ENCODE peak calls at places on chromosomes 13 and 19, in nine cellular contexts. U is A549, X is skeletal muscle cell, R is mucosa of descending colon, B is pancreas, Q is cardiac muscle cell, N is spleen, E is IMR-90, J is DND-41. W is an unnamed sample.

GRCh38 chr19:14114854-14115253 is 2.7 kb downstream of the PRKACA start:
- DNase-seq in X (no peak), N (peak; percentile 91), Q (peak; percentile 44), U (peak; percentile 60), R (peak; percentile 75), E (no peak), J (peak; percentile 29), B (peak; percentile 61), W (peak; percentile 34)

GRCh38 chr13:30520571-30520970 is 54.8 kb upstream of the HMGB1 start:
- DNase-seq in R (no peak), J (no peak), X (peak; percentile 33), U (peak; percentile 20), E (peak; percentile 85), Q (no peak), B (no peak), N (no peak), W (peak; percentile 14)

GRCh38 chr19:14440049-14440448 is 6.9 kb downstream of the PKN1 start:
- DNase-seq in N (peak; percentile 99), U (no peak), Q (no peak), E (no peak), B (no peak), X (no peak), J (peak; percentile 92), R (peak; percentile 80), W (peak; percentile 16)

GRCh38 chr13:85441975-85442374 is 357.2 kb downstream of the SLITRK6 start:
- DNase-seq in E (no peak), X (no peak), R (no peak), J (no peak), U (no peak), B (no peak), N (no peak), Q (no peak), W (no peak)

GRCh38 chr13:30697177-30697953 is 38.0 kb upstream of the ALOX5AP start:
- DNase-seq in X (no peak), E (no peak), U (no peak), B (no peak), J (no peak), N (no peak), Q (no peak), R (no peak), W (no peak)

GRCh38 chr13:104301216-104301975 is 1235.2 kb upstream of the SLC10A2 start:
- DNase-seq in E (peak; percentile 29), J (no peak), B (no peak), Q (no peak), N (no peak), R (no peak), X (no peak), U (no peak), W (no peak)

GRCh38 chr19:2095338-2095938 is 688 bp downstream of the MOB3A start:
- DNase-seq in U (no peak), B (peak; percentile 69), N (peak; percentile 91), Q (no peak), R (peak; percentile 63), X (no peak), E (no peak), J (peak; percentile 65), W (no peak)

GRCh38 chr19:7098701-7099596 is 29.4 kb downstream of the ZNF557 start:
- DNase-seq in X (peak; percentile 62), Q (peak; percentile 96), U (peak; percentile 86), E (peak; percentile 87), N (peak; percentile 97), J (peak; percentile 91), B (peak; percentile 95), R (peak; percentile 97), W (peak; percentile 94)

GRCh38 chr19:35249848-35250711 is 1.3 kb downstream of the LSR start:
- DNase-seq in U (no peak), R (no peak), J (no peak), E (no peak), Q (no peak), X (no peak), B (no peak), N (peak; percentile 76), W (no peak)

GRCh38 chr19:2557093-2557440 is 81.1 kb downstream of the GADD45B start:
- DNase-seq in R (peak; percentile 14), B (no peak), U (no peak), E (no peak), X (no peak), N (no peak), Q (no peak), J (no peak), W (no peak)

GRCh38 chr13:34412817-34413365 is 529.2 kb upstream of the NBEA start:
- DNase-seq in B (no peak), X (no peak), J (no peak), U (peak; percentile 19), N (no peak), R (no peak), E (no peak), Q (no peak), W (no peak)

GRCh38 chr13:80448725-80449124 is 107.8 kb upstream of the SPRY2 start:
- DNase-seq in N (no peak), U (no peak), X (no peak), B (no peak), Q (no peak), R (no peak), J (no peak), E (no peak), W (no peak)

GRCh38 chr19:51018745-51019543 is 565 bp downstream of the KLK10 start:
- DNase-seq in E (no peak), B (no peak), Q (peak; percentile 44), N (no peak), U (no peak), X (no peak), J (no peak), R (no peak), W (no peak)

GRCh38 chr13:60627071-60627686 is 230.2 kb downstream of the TDRD3 start:
- DNase-seq in X (no peak), N (no peak), E (peak; percentile 3), U (peak; percentile 24), J (peak; percentile 48), Q (peak; percentile 73), B (no peak), R (no peak), W (peak; percentile 49)

GRCh38 chr19:49691243-49692101 is 556 bp downstream of the CPT1C start:
- DNase-seq in X (no peak), U (no peak), R (no peak), E (peak; percentile 70), B (peak; percentile 56), Q (peak; percentile 85), N (no peak), J (no peak), W (peak; percentile 68)
- H3K4me3 ChIP-seq in X (peak overlapping the region; percentile 55), U (no peak overlapping the region), R (no peak overlapping the region), E (peak overlapping the region; percentile 69), B (peak overlapping the region; percentile 58), Q (peak overlapping the region; percentile 25), N (peak overlapping the region; percentile 43), J (no peak overlapping the region), W (peak overlapping the region; percentile 50)

GRCh38 chr19:41705393-41706174 is 2.8 kb upstream of the CEACAM5 start:
- DNase-seq in X (no peak), N (no peak), U (peak; percentile 53), B (no peak), J (peak; percentile 55), Q (no peak), R (peak; percentile 71), E (no peak), W (peak; percentile 17)

GRCh38 chr19:41707871-41708371 is 505 bp upstream of the CEACAM5 start:
- DNase-seq in R (no peak), B (no peak), X (no peak), U (no peak), Q (no peak), N (no peak), E (no peak), J (no peak), W (no peak)

GRCh38 chr19:41707502-41707812 is 969 bp upstream of the CEACAM5 start:
- DNase-seq in R (peak; percentile 64), U (peak; percentile 49), J (no peak), Q (no peak), B (no peak), N (no peak), E (no peak), X (no peak), W (no peak)

GRCh38 chr19:41708481-41708880 is at the start of gene CEACAM5:
- DNase-seq in E (no peak), Q (no peak), R (peak; percentile 76), J (no peak), B (no peak), N (peak; percentile 51), X (no peak), U (no peak), W (no peak)

DNA sequence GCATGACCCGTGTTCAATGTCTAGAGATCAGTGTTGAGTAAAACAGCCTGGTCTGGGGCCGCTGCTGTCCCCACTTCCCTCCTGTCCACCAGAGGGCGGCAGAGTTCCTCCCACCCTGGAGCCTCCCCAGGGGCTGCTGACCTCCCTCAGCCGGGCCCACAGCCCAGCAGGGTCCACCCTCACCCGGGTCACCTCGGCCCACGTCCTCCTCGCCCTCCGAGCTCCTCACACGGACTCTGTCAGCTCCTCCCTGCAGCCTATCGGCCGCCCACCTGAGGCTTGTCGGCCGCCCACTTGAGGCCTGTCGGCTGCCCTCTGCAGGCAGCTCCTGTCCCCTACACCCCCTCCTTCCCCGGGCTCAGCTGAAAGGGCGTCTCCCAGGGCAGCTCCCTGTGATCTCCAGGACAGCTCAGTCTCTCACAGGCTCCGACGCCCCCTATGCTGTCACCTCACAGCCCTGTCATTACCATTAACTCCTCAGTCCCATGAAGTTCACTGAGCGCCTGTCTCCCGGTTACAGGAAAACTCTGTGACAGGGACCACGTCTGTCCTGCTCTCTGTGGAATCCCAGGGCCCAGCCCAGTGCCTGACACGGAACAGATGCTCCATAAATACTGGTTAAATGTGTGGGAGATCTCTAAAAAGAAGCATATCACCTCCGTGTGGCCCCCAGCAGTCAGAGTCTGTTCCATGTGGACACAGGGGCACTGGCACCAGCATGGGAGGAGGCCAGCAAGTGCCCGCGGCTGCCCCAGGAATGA is 1.5 kb upstream of the CEACAM5 start:
- DNase-seq in N (peak; percentile 90), B (peak; percentile 76), Q (no peak), U (peak; percentile 91), R (peak; percentile 89), J (peak; percentile 53), X (no peak), E (no peak), W (peak; percentile 39)
- H3K4me3 ChIP-seq in N (peak overlapping the region; percentile 26), B (peak overlapping the region; percentile 44), Q (no peak overlapping the region), U (peak overlapping the region; percentile 39), R (no peak overlapping the region), J (no peak overlapping the region), X (no peak overlapping the region), E (no peak overlapping the region), W (no peak overlapping the region)

DNA sequence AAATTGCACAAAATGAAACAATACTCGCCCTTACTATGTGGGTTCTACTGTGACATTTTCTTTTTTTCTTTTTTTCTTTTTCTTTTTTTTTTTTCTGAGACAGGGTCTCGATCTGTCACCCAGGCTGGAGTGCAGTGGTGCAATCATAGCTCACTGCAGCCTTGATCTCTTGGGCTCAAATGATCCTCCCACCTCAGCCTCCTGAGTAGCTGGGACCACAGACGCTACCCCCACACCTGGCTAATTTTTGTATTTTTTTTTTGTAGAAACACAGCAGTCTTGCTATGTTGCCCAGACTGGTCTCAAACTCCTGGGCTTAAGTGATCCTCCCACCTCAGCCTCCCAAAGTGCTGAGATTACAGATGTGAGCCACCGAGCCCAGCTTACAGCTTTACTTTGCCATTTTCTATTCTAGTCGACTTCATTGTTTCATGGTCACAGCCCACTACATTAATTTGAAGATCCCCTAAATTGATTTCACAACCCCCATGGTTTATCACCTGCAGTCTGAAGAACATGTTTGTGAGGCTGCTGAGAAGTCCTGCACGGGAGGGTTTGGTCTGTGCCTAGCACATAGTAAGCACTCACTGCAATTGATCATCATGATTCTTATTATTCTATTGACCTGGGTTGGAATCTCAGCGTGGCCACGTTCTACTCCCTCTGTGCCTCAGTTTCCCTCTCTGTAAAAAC is 3.8 kb downstream of the BCL3 start:
- DNase-seq in B (no peak), X (no peak), Q (no peak), E (no peak), U (peak; percentile 12), J (no peak), R (no peak), N (no peak), W (no peak)
- H3K4me3 ChIP-seq in B (peak overlapping the region; percentile 80), X (no peak overlapping the region), Q (no peak overlapping the region), E (no peak overlapping the region), U (peak overlapping the region; percentile 95), J (no peak overlapping the region), R (no peak overlapping the region), N (peak overlapping the region; percentile 53), W (no peak overlapping the region)

GRCh38 chr19:56840452-56841193 is at the start of the genes PEG3 and ZIM2:
- DNase-seq in J (no peak), B (peak; percentile 70), U (no peak), R (peak; percentile 41), N (no peak), E (no peak), Q (no peak), X (no peak), W (no peak)
- H3K4me3 ChIP-seq in J (no peak within 1 kb of the TSS), B (peak within 1 kb of the TSS; percentile 49), U (no peak within 1 kb of the TSS), R (no peak within 1 kb of the TSS), N (peak within 1 kb of the TSS; percentile 31), E (no peak within 1 kb of the TSS), Q (no peak within 1 kb of the TSS), X (peak within 1 kb of the TSS; percentile 47), W (no peak within 1 kb of the TSS)

W was measured in choroid plexus epithelial cell.